ENCODE peak calls at places on chromosomes 12 and 14, in eight cellular contexts. F, R, M, G, T, P, I and X are unnamed samples.

GRCh38 chr14:23478109-23478698 is 8.7 kb downstream of the NGDN start:
- DNase-seq in F (peak), I (peak), M (peak), G (peak), P (peak), T (no peak), R (peak), X (no peak)

GRCh38 chr14:64878775-64879634 is 702 bp downstream of the SPTB start:
- DNase-seq in G (no peak), M (peak), I (no peak), F (no peak), P (peak), R (peak), T (peak), X (no peak)

GRCh38 chr12:67111182-67111581 is 158.0 kb upstream of the CAND1 start:
- DNase-seq in T (no peak), M (no peak), P (no peak), I (no peak), G (no peak), F (no peak), R (no peak), X (no peak)

GRCh38 chr12:107145397-107145796 is 52.0 kb upstream of the CRY1 start:
- DNase-seq in T (no peak), F (no peak), G (no peak), R (no peak), P (no peak), M (no peak), I (no peak), X (no peak)

GRCh38 chr12:119593578-119594398 is at the start of gene TMEM233:
- DNase-seq in F (no peak), T (no peak), P (no peak), R (peak), M (no peak), G (no peak), I (no peak), X (no peak)

GRCh38 chr14:68137704-68138619 is 318.4 kb downstream of the RAD51B start:
- DNase-seq in M (peak), R (peak), P (peak), T (no peak), I (peak), F (peak), G (peak), X (no peak)

GRCh38 chr14:105448706-105449111 is 25.9 kb upstream of the CRIP2 start:
- DNase-seq in F (peak), T (peak), G (peak), I (peak), P (peak), R (peak), M (peak), X (peak)

GRCh38 chr12:89040146-89040964 is 311.9 kb downstream of the DUSP6 start:
- DNase-seq in T (no peak), G (peak), F (peak), I (no peak), R (no peak), M (no peak), P (no peak), X (peak)

GRCh38 chr12:75550906-75551305 is 39.5 kb upstream of the KRR1 start:
- DNase-seq in F (no peak), G (no peak), I (no peak), M (no peak), R (no peak), T (no peak), P (no peak), X (no peak)

GRCh38 chr12:103442822-103443221 is 52.9 kb downstream of the C12orf42 start:
- DNase-seq in G (no peak), R (no peak), M (no peak), P (no peak), I (no peak), T (no peak), F (peak), X (no peak)